ENCODE peak calls at places on chromosomes 11 and 22, in seven cellular contexts. G, J, A, D, T, L and N are unnamed samples.

GRCh38 chr22:37157516-37158289 is 8.0 kb upstream of the IL2RB start:
- DNase-seq in G (no peak), J (no peak), A (no peak), D (no peak), T (no peak), L (no peak), N (peak)

GRCh38 chr22:19292262-19293230 is 1.0 kb upstream of the CLTCL1 start:
- DNase-seq in G (no peak), J (no peak), A (no peak), D (no peak), T (no peak), L (no peak), N (peak)

GRCh38 chr11:19089421-19089820 is 27.5 kb upstream of the ZDHHC13 start:
- DNase-seq in G (no peak), J (no peak), A (no peak), D (no peak), T (no peak), L (no peak), N (no peak)

GRCh38 chr22:29901354-29901753 is 18.4 kb downstream of the MTMR3 start:
- DNase-seq in G (no peak), J (no peak), A (no peak), D (no peak), T (no peak), L (no peak), N (no peak)

GRCh38 chr11:70926543-70926942 is 325.8 kb downstream of the SHANK2 start:
- DNase-seq in G (no peak), J (no peak), A (no peak), D (no peak), T (no peak), L (no peak), N (no peak)

GRCh38 chr11:65112226-65112550 is 516 bp downstream of the TM7SF2 start:
- DNase-seq in G (no peak), J (no peak), A (no peak), D (no peak), T (no peak), L (no peak), N (no peak)

GRCh38 chr11:95512177-95512576 is 277.4 kb downstream of the FAM76B start:
- DNase-seq in G (no peak), J (peak), A (no peak), D (no peak), T (peak), L (peak), N (no peak)

GRCh38 chr22:40436460-40437431 is 66.4 kb downstream of the SGSM3 start:
- DNase-seq in G (no peak), J (peak), A (no peak), D (peak), T (peak), L (no peak), N (peak)

GRCh38 chr22:43114958-43115357 is 4.4 kb downstream of the BIK start:
- DNase-seq in G (no peak), J (no peak), A (no peak), D (no peak), T (no peak), L (no peak), N (no peak)

GRCh38 chr11:64148200-64148916 is 17.6 kb downstream of the MACROD1 start:
- DNase-seq in G (peak), J (peak), A (peak), D (peak), T (peak), L (peak), N (peak)

GRCh38 chr11:4032097-4032496 is 62.5 kb upstream of the RRM1 start:
- DNase-seq in G (no peak), J (no peak), A (no peak), D (no peak), T (no peak), L (no peak), N (no peak)

GRCh38 chr11:66313321-66314185 is 3.3 kb downstream of the CD248 start:
- DNase-seq in G (no peak), J (peak), A (no peak), D (no peak), T (no peak), L (no peak), N (peak)
- TF ChIP-seq CTCF in G (no peak), J (peak), A (peak), D (no peak), T (peak), L (peak), N (no peak)

GRCh38 chr11:120078397-120078796 is 59.5 kb downstream of the TRIM29 start:
- DNase-seq in G (no peak), J (no peak), A (no peak), D (no peak), T (no peak), L (no peak), N (no peak)

DNA sequence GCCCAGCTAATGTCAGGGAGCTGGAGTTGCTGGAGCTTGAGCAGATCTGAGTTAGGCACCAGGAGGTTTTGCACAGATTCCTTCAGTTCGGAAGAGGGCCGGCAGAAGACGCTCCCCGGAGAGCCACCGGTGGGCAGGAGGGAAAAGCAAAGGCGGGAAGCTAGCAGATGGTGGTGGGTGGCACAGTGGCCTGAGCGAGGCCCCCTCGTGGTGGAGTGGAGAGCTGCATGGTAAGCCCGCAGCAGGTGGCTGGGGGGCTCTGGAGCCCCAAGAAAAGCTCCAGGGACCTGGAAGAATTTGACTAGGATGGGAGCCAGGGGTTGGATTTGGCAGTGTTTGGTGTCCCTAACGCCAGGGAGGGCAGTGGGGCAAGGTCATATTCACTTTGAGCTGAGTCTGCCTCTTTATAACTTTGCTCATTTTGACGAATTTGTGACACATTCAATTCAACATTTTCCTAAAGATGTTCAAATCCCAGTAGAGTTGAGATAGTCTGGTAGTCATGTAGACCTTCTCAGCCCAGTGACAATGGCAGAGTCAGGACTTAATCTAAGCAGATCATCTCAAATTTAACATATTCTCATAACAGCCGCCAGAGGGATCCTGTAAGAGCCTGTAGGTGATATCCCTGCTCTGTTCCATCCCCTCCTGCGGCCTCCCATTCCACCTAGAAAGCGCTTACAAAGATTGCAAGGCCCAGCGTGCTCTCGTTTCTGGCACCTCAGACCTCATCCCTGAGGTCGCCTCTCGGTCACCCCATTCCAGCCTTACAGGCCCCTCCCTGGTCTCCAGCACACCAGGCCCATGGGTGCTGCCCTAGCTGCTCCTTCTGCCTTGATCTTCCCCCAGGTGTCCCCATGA is 57.9 kb downstream of the TRIM29 start:
- DNase-seq in G (no peak), J (no peak), A (no peak), D (no peak), T (no peak), L (no peak), N (peak)
- TF ChIP-seq CTCF in G (peak), J (peak), A (peak), D (peak), T (peak), L (peak), N (peak)

DNA sequence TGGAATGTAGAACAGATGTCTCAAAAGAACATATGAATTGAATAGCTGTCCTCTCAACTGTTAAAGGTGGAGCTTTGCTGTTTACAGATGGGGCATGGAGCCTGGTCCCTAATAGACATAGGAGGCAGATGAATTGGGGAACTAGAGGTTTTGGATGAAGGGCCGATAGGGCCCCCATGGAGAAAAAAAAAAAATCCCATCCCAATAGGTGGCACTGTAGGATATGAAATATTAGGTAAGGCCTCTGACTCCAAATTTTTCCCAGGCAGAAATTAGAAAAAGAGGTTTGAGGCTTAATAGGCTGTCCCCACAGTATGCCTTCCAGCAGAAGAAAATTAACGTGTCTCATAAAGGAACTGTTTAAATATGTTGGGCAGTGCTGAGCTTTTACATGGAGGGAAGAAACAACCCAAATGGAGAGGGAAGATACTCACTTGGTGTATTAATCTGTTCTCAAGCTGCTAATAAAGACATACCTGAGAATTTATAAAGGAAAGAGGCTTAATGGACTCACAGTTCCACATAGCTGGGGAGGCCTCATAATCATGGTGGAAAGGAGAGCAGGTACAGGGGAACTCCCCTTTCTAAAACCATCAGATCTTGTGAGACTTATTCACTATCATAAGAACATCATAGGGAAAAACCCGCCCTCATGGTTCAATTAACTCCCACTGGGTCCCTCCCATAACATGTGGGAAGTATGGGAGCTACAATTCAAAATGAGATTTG is 30.1 kb upstream of the TMEM45B start:
- DNase-seq in G (no peak), J (peak), A (no peak), D (no peak), T (no peak), L (no peak), N (no peak)
- TF ChIP-seq CTCF in G (peak), J (peak), A (no peak), D (no peak), T (peak), L (no peak), N (peak)

GRCh38 chr11:113267536-113267935 is 46.8 kb upstream of the TTC12 start:
- DNase-seq in G (peak), J (no peak), A (no peak), D (no peak), T (no peak), L (no peak), N (no peak)
- TF ChIP-seq CTCF in G (no peak), J (no peak), A (no peak), D (no peak), T (no peak), L (no peak), N (no peak)

DNA sequence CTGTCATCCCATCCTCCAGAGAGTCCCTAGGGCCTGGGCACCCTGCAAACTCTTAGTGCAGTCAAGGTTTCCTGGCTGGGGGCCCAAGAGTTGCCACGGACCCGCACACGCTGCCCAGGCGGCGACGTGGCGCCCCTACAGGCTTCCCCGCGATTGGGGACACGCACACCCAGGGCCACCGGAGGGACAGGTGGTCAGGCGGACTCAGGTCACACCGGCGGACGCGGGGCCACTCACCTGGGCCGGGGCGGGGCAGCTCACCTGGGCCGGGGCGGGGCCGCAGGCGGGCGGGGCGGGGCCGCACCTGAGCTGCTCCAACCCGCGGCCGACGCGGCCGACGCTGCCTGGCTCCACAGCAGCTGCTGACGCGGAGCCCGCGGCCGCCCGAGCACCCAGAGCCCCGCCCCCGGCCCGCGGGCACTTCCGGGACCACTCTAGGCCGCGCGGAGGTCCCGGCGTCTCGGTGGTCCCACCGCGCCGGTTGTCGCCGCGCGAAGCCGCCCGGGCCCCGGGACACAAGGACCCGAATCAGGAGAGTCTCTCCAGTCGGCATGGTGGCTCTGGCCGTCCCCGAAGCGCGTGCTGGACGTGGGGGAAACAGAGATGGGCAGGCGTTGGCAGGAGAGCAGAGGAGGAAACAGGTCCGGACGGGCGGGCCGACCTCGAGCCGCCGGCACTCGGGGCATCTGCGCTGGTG is at the start of gene ZNF70:
- DNase-seq in G (peak), J (peak), A (peak), D (peak), T (peak), L (no peak), N (peak)
- TF ChIP-seq CTCF in G (peak), J (peak), A (peak), D (peak), T (peak), L (peak), N (no peak)

GRCh38 chr11:111561306-111561705 is 20.8 kb downstream of the LAYN start:
- DNase-seq in G (no peak), J (no peak), A (no peak), D (no peak), T (no peak), L (no peak), N (no peak)

GRCh38 chr11:111561801-111562325 is 21.3 kb downstream of the LAYN start:
- DNase-seq in G (no peak), J (peak), A (no peak), D (no peak), T (peak), L (peak), N (no peak)

GRCh38 chr11:111562692-111563389 is 22.3 kb downstream of the LAYN start:
- DNase-seq in G (no peak), J (no peak), A (no peak), D (no peak), T (no peak), L (no peak), N (no peak)

GRCh38 chr11:111566324-111566723 is 25.8 kb downstream of the LAYN start:
- DNase-seq in G (no peak), J (no peak), A (no peak), D (no peak), T (no peak), L (no peak), N (no peak)

DNA sequence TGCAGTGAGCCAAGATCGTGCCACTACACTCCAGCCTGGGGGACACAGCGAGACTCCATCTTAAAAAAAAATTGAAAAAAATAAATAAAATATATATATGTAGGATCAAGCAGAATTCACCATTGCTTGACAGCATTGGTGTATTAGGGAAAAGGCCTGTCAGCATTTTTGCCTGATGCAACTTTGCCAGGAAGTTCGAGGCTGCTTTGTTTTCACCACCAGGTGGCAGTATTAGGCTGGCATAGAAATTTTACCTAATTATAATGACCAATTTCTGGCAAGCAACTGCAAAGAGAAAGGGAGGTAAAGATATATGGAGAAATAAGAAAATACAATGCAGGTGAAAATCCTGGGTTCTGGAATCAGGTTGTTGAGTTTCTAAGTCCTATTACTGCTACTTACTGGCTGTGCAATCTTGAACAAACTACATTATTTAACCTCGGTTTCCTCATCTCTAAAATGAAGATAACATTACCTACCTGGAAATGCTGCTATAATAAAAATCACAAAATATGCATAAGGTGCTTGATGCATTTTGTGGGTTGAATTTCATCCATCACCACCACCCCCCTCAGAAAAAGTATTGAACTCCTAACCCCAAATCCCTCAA is 24.7 kb downstream of the LAYN start:
- DNase-seq in G (peak), J (peak), A (peak), D (peak), T (peak), L (no peak), N (peak)
- TF ChIP-seq CTCF in G (peak), J (peak), A (peak), D (peak), T (peak), L (peak), N (peak)

GRCh38 chr11:1015064-1015463 is 21.5 kb downstream of the MUC6 start:
- DNase-seq in G (no peak), J (no peak), A (no peak), D (no peak), T (no peak), L (no peak), N (no peak)

GRCh38 chr11:1015826-1016565 is 20.5 kb downstream of the MUC6 start:
- DNase-seq in G (no peak), J (no peak), A (no peak), D (no peak), T (no peak), L (no peak), N (no peak)

GRCh38 chr11:1012740-1013627 is 23.5 kb downstream of the MUC6 start:
- DNase-seq in G (no peak), J (no peak), A (no peak), D (no peak), T (no peak), L (no peak), N (no peak)

GRCh38 chr11:1013628-1013935 is 22.9 kb downstream of the MUC6 start:
- DNase-seq in G (no peak), J (no peak), A (no peak), D (no peak), T (no peak), L (no peak), N (no peak)

GRCh38 chr11:1014276-1014675 is 22.2 kb downstream of the MUC6 start:
- DNase-seq in G (no peak), J (no peak), A (no peak), D (no peak), T (no peak), L (no peak), N (no peak)
- TF ChIP-seq CTCF in G (no peak), J (no peak), A (no peak), D (no peak), T (no peak), L (no peak), N (no peak)

GRCh38 chr22:38262051-38262795 is 10.6 kb downstream of the TMEM184B start:
- DNase-seq in G (peak), J (peak), A (no peak), D (peak), T (no peak), L (no peak), N (peak)
- TF ChIP-seq CTCF in G (peak), J (peak), A (peak), D (peak), T (peak), L (peak), N (peak)